ENCODE peak calls at places on chromosomes 6 and 20, in ten cellular contexts. L, F, U, P, O, A, C, Y, Q and B are unnamed samples.

GRCh38 chr6:107956586-107957164 is 1.3 kb downstream of the SEC63 start:
- DNase-seq in C (no peak), A (no peak), P (no peak), Q (no peak), O (no peak), Y (peak), L (peak), U (peak), F (no peak), B (peak)

GRCh38 chr20:1965520-1966278 is 28.2 kb downstream of the PDYN start:
- DNase-seq in Y (peak), O (peak), A (peak), C (peak), P (peak), F (peak), L (peak), U (peak), Q (peak), B (peak)

GRCh38 chr20:34680586-34680985 is 3.7 kb upstream of the PIGU start:
- DNase-seq in A (no peak), C (no peak), P (no peak), Y (peak), O (no peak), Q (no peak), L (no peak), F (no peak), U (no peak), B (peak)

GRCh38 chr6:169251822-169252804 is 1.5 kb downstream of the THBS2 start:
- DNase-seq in A (no peak), F (no peak), L (no peak), U (no peak), Y (peak), Q (no peak), C (no peak), O (peak), P (no peak), B (no peak)

GRCh38 chr20:61564628-61565027 is 312.6 kb downstream of the CDH4 start:
- DNase-seq in A (no peak), L (no peak), P (no peak), Y (no peak), C (no peak), O (no peak), F (no peak), Q (no peak), U (no peak), B (no peak)

GRCh38 chr6:38588631-38589366 is 50.9 kb downstream of the BTBD9 start:
- DNase-seq in P (no peak), L (peak), U (peak), Q (no peak), A (no peak), C (no peak), F (no peak), O (no peak), Y (peak), B (no peak)

GRCh38 chr6:7726416-7727149 is 684 bp downstream of the BMP6 start:
- DNase-seq in P (no peak), Y (peak), U (peak), A (no peak), Q (no peak), C (no peak), O (peak), F (no peak), L (peak), B (no peak)

GRCh38 chr6:134342972-134343371 is 25.1 kb upstream of the SGK1 start:
- DNase-seq in O (no peak), F (no peak), L (no peak), P (no peak), A (no peak), Y (no peak), C (no peak), U (no peak), Q (no peak), B (no peak)

GRCh38 chr20:33387177-33387576 is 14.1 kb downstream of the CDK5RAP1 start:
- DNase-seq in Y (peak), O (no peak), C (peak), U (peak), L (peak), A (no peak), F (no peak), Q (no peak), P (no peak), B (no peak)

GRCh38 chr6:25793970-25794369 is 37.9 kb downstream of the SLC17A1 start:
- DNase-seq in C (no peak), P (no peak), Y (no peak), Q (no peak), A (no peak), L (no peak), F (no peak), U (no peak), O (no peak), B (no peak)

GRCh38 chr6:33633462-33634158 is 12.5 kb downstream of the ITPR3 start:
- DNase-seq in Q (no peak), L (peak), F (peak), Y (peak), A (peak), P (peak), O (peak), C (no peak), U (peak), B (no peak)

GRCh38 chr20:47292581-47292980 is 63.9 kb downstream of the ZMYND8 start:
- DNase-seq in C (no peak), U (no peak), A (peak), O (no peak), L (no peak), P (no peak), Q (no peak), F (no peak), Y (no peak), B (no peak)

GRCh38 chr6:107809966-107810365 is 14.1 kb downstream of the SCML4 start:
- DNase-seq in C (no peak), O (no peak), Q (no peak), F (no peak), A (no peak), L (no peak), P (no peak), U (no peak), Y (no peak), B (no peak)

GRCh38 chr6:169253745-169254238 is at the start of gene THBS2:
- DNase-seq in U (no peak), L (no peak), Y (peak), A (peak), O (peak), F (no peak), C (peak), P (no peak), Q (peak), B (no peak)

GRCh38 chr20:49398401-49399144 is 83.9 kb downstream of the KCNB1 start:
- DNase-seq in F (no peak), Q (no peak), C (no peak), O (no peak), U (no peak), L (no peak), A (no peak), P (no peak), Y (no peak), B (no peak)

GRCh38 chr6:26543953-26544352 is 5.8 kb downstream of the HMGN4 start:
- DNase-seq in Q (no peak), Y (peak), A (no peak), L (peak), O (no peak), F (no peak), U (no peak), C (peak), P (no peak), B (peak)

GRCh38 chr20:32727663-32728062 is 15.6 kb downstream of the COMMD7 start:
- DNase-seq in C (peak), P (no peak), O (no peak), Q (peak), A (no peak), F (no peak), U (peak), Y (peak), L (peak), B (no peak)

GRCh38 chr20:33209789-33210188 is 7.4 kb upstream of the BPIFA3 start:
- DNase-seq in F (peak), P (peak), C (peak), Q (peak), A (peak), Y (peak), L (peak), O (peak), U (peak), B (peak)

GRCh38 chr6:125611573-125612399 is 137.6 kb upstream of the HEY2 start:
- DNase-seq in F (no peak), O (no peak), L (peak), P (no peak), C (peak), U (no peak), Q (no peak), A (no peak), Y (no peak), B (no peak)

GRCh38 chr20:2093200-2093781 is 8.3 kb upstream of the STK35 start:
- DNase-seq in F (no peak), L (peak), C (peak), Q (no peak), P (no peak), A (peak), U (peak), Y (peak), O (no peak), B (peak)

GRCh38 chr6:114419175-114419574 is 76.4 kb upstream of the HS3ST5 start:
- DNase-seq in P (no peak), F (no peak), L (no peak), Y (no peak), Q (no peak), A (no peak), U (no peak), C (peak), O (no peak), B (no peak)

GRCh38 chr6:160662842-160663241 is 1.2 kb downstream of the LPA start:
- DNase-seq in L (no peak), C (no peak), Y (no peak), F (no peak), Q (no peak), P (no peak), O (no peak), U (no peak), A (no peak), B (no peak)

GRCh38 chr20:62987114-62987513 is 19.6 kb downstream of the BHLHE23 start:
- DNase-seq in F (no peak), Q (no peak), C (no peak), Y (no peak), O (no peak), A (no peak), L (no peak), P (no peak), U (no peak), B (no peak)